ENCODE peak calls at places on chromosomes 13 and 19, in nine cellular contexts. One of them, this sample, is unnamed.

GRCh38 chr19:7397687-7398086 is 49.0 kb downstream of the ARHGEF18 start:
- DNase-seq in ELF-1: no peak
- DNase-seq in NCI-H1417: no peak
- DNase-seq in HFF-Myc: peak; percentile 58
- DNase-seq in HuH-7.5: no peak
- DNase-seq in progenitor cell of endocrine pancreas: no peak
- DNase-seq in A549: no peak
- DNase-seq in A172: peak; percentile 97
- DNase-seq in iPS-NIHi11: no peak
- DNase-seq in this sample: no peak

GRCh38 chr13:64819081-64819480 is 2411.1 kb downstream of the PCDH9 start:
- DNase-seq in ELF-1: no peak
- DNase-seq in NCI-H1417: no peak
- DNase-seq in HFF-Myc: no peak
- DNase-seq in HuH-7.5: no peak
- DNase-seq in progenitor cell of endocrine pancreas: no peak
- DNase-seq in A549: no peak
- DNase-seq in A172: no peak
- DNase-seq in iPS-NIHi11: no peak
- DNase-seq in this sample: no peak

GRCh38 chr19:7242601-7243258 is 51.5 kb downstream of the INSR start:
- DNase-seq in ELF-1: no peak
- DNase-seq in NCI-H1417: no peak
- DNase-seq in HFF-Myc: peak; percentile 27
- DNase-seq in HuH-7.5: no peak
- DNase-seq in progenitor cell of endocrine pancreas: no peak
- DNase-seq in A549: no peak
- DNase-seq in A172: peak; percentile 53
- DNase-seq in iPS-NIHi11: no peak
- DNase-seq in this sample: no peak

GRCh38 chr19:29266603-29267002 is 53.7 kb upstream of the UQCRFS1 start:
- DNase-seq in ELF-1: no peak
- DNase-seq in NCI-H1417: no peak
- DNase-seq in HFF-Myc: no peak
- DNase-seq in HuH-7.5: no peak
- DNase-seq in progenitor cell of endocrine pancreas: no peak
- DNase-seq in A549: no peak
- DNase-seq in A172: no peak
- DNase-seq in iPS-NIHi11: no peak
- DNase-seq in this sample: no peak

GRCh38 chr13:113915012-113915763 is 51.3 kb upstream of the GAS6 start:
- DNase-seq in ELF-1: no peak
- DNase-seq in NCI-H1417: peak; percentile 29
- DNase-seq in HFF-Myc: no peak
- DNase-seq in HuH-7.5: no peak
- DNase-seq in progenitor cell of endocrine pancreas: no peak
- DNase-seq in A549: no peak
- DNase-seq in A172: no peak
- DNase-seq in iPS-NIHi11: no peak
- DNase-seq in this sample: no peak

GRCh38 chr13:65600702-65601101 is 1629.4 kb downstream of the PCDH9 start:
- DNase-seq in ELF-1: no peak
- DNase-seq in NCI-H1417: no peak
- DNase-seq in HFF-Myc: peak; percentile 48
- DNase-seq in HuH-7.5: no peak
- DNase-seq in progenitor cell of endocrine pancreas: no peak
- DNase-seq in A549: no peak
- DNase-seq in A172: peak; percentile 65
- DNase-seq in iPS-NIHi11: no peak
- DNase-seq in this sample: no peak

GRCh38 chr13:99303863-99304521 is 3.2 kb downstream of the GPR183 start:
- DNase-seq in ELF-1: no peak
- DNase-seq in NCI-H1417: no peak
- DNase-seq in HFF-Myc: no peak
- DNase-seq in HuH-7.5: no peak
- DNase-seq in progenitor cell of endocrine pancreas: no peak
- DNase-seq in A549: no peak
- DNase-seq in A172: no peak
- DNase-seq in iPS-NIHi11: no peak
- DNase-seq in this sample: peak; percentile 46

GRCh38 chr13:91216928-91217700 is 130.4 kb upstream of the MIR17HG start:
- DNase-seq in ELF-1: peak; percentile 95
- DNase-seq in NCI-H1417: no peak
- DNase-seq in HFF-Myc: no peak
- DNase-seq in HuH-7.5: no peak
- DNase-seq in progenitor cell of endocrine pancreas: no peak
- DNase-seq in A549: no peak
- DNase-seq in A172: no peak
- DNase-seq in iPS-NIHi11: peak; percentile 56
- DNase-seq in this sample: no peak

GRCh38 chr13:49436890-49437289 is 7.0 kb downstream of the CAB39L start:
- DNase-seq in ELF-1: no peak
- DNase-seq in NCI-H1417: no peak
- DNase-seq in HFF-Myc: no peak
- DNase-seq in HuH-7.5: no peak
- DNase-seq in progenitor cell of endocrine pancreas: no peak
- DNase-seq in A549: no peak
- DNase-seq in A172: peak; percentile 46
- DNase-seq in iPS-NIHi11: no peak
- DNase-seq in this sample: no peak

GRCh38 chr19:48415395-48415794 is 21.9 kb downstream of the GRIN2D start:
- DNase-seq in ELF-1: peak; percentile 71
- DNase-seq in NCI-H1417: no peak
- DNase-seq in HFF-Myc: no peak
- DNase-seq in HuH-7.5: peak; percentile 29
- DNase-seq in progenitor cell of endocrine pancreas: no peak
- DNase-seq in A549: no peak
- DNase-seq in A172: peak; percentile 37
- DNase-seq in iPS-NIHi11: peak; percentile 79
- DNase-seq in this sample: peak; percentile 51

GRCh38 chr13:108270442-108270841 is 924 bp downstream of the TNFSF13B start:
- DNase-seq in ELF-1: no peak
- DNase-seq in NCI-H1417: no peak
- DNase-seq in HFF-Myc: no peak
- DNase-seq in HuH-7.5: no peak
- DNase-seq in progenitor cell of endocrine pancreas: no peak
- DNase-seq in A549: no peak
- DNase-seq in A172: no peak
- DNase-seq in iPS-NIHi11: no peak
- DNase-seq in this sample: no peak